ENCODE peak calls at places on chromosomes 12 and 14, in seven cellular contexts. A is A549, L is colonic mucosa, T is pancreas, R is K562, H is upper lobe of right lung, E is uterus. D is an unnamed sample.

GRCh38 chr12:64744422-64745258 is 14.6 kb downstream of the GNS start:
- DNase-seq in A (peak; percentile 36), L (no peak), T (no peak), R (no peak), H (no peak), E (no peak), D (no peak)

GRCh38 chr12:91651728-91652127 is 469.1 kb upstream of the DCN start:
- DNase-seq in A (no peak), L (no peak), T (no peak), R (no peak), H (no peak), E (no peak), D (no peak)

GRCh38 chr12:132686831-132687210 is 321 bp downstream of the POLE start:
- DNase-seq in A (peak; percentile 39), L (no peak), T (peak; percentile 59), R (peak; percentile 63), H (no peak), E (no peak), D (peak; percentile 73)

GRCh38 chr12:17214910-17215309 is 608.9 kb upstream of the LMO3 start:
- DNase-seq in A (no peak), L (no peak), T (no peak), R (no peak), H (no peak), E (no peak), D (no peak)

GRCh38 chr12:11545438-11546330 is 103.8 kb upstream of the ETV6 start:
- DNase-seq in A (no peak), L (no peak), T (no peak), R (no peak), H (no peak), E (no peak), D (no peak)

GRCh38 chr12:12441891-12442461 is 85.1 kb downstream of the BORCS5 start:
- DNase-seq in A (no peak), L (no peak), T (no peak), R (peak; percentile 52), H (no peak), E (no peak), D (no peak)

GRCh38 chr12:95218164-95218851 is 701 bp downstream of the VEZT start:
- DNase-seq in A (peak; percentile 59), L (peak; percentile 87), T (no peak), R (peak; percentile 72), H (no peak), E (peak; percentile 87), D (no peak)

GRCh38 chr12:64273527-64274403 is 51.7 kb upstream of the KICS2 start:
- DNase-seq in A (peak; percentile 27), L (no peak), T (no peak), R (peak; percentile 40), H (no peak), E (no peak), D (no peak)

GRCh38 chr12:70197362-70197744 is 45.9 kb upstream of the CNOT2 start:
- DNase-seq in A (no peak), L (no peak), T (no peak), R (no peak), H (no peak), E (no peak), D (no peak)

GRCh38 chr12:67667276-67668073 is 18.9 kb downstream of the DYRK2 start:
- DNase-seq in A (no peak), L (peak; percentile 41), T (peak; percentile 32), R (no peak), H (no peak), E (peak; percentile 68), D (peak; percentile 94)

GRCh38 chr14:101575581-101575980 is 14.3 kb downstream of the DIO3 start:
- DNase-seq in A (no peak), L (no peak), T (no peak), R (no peak), H (no peak), E (no peak), D (no peak)

GRCh38 chr14:62592877-62593276 is 452.4 kb downstream of the KCNH5 start:
- DNase-seq in A (no peak), L (no peak), T (no peak), R (no peak), H (no peak), E (no peak), D (no peak)

GRCh38 chr12:116832353-116832752 is 48.9 kb downstream of the HRK start:
- DNase-seq in A (no peak), L (no peak), T (no peak), R (no peak), H (no peak), E (no peak), D (no peak)

GRCh38 chr12:58977476-58977875 is 57.2 kb upstream of the LRIG3 start:
- DNase-seq in A (no peak), L (no peak), T (no peak), R (no peak), H (no peak), E (no peak), D (no peak)

GRCh38 chr12:94277426-94278000 is 129.1 kb downstream of the PLXNC1 start:
- DNase-seq in A (no peak), L (no peak), T (no peak), R (no peak), H (no peak), E (no peak), D (no peak)

GRCh38 chr14:102593841-102594170 is 1.4 kb downstream of the RCOR1 start:
- DNase-seq in A (no peak), L (no peak), T (no peak), R (no peak), H (no peak), E (no peak), D (no peak)

GRCh38 chr12:42978718-42979117 is 389.2 kb upstream of the PRICKLE1 start:
- DNase-seq in A (no peak), L (no peak), T (no peak), R (no peak), H (no peak), E (no peak), D (no peak)

GRCh38 chr12:89948266-89949175 is 239.9 kb upstream of the ATP2B1 start:
- DNase-seq in A (no peak), L (no peak), T (no peak), R (no peak), H (no peak), E (no peak), D (no peak)
- H3K27ac ChIP-seq in A (peak overlapping the region; percentile 94), L (peak overlapping the region; percentile 67), T (no peak overlapping the region), R (no peak overlapping the region), H (peak overlapping the region; percentile 56), E (peak overlapping the region; percentile 85), D (no peak overlapping the region)

GRCh38 chr14:20456971-20457370 is 1.9 kb downstream of the APEX1 start:
- DNase-seq in A (no peak), L (no peak), T (no peak), R (no peak), H (no peak), E (no peak), D (no peak)
- H3K4me3 ChIP-seq in A (no peak overlapping the region), L (no peak overlapping the region), T (no peak overlapping the region), R (peak overlapping the region; percentile 78), H (no peak overlapping the region), E (no peak overlapping the region), D (no peak overlapping the region)

GRCh38 chr12:4816776-4817530 is 92.8 kb upstream of the KCNA1 start:
- DNase-seq in A (no peak), L (no peak), T (no peak), R (no peak), H (no peak), E (no peak), D (no peak)
- H3K4me1 ChIP-seq in A (no peaks in the 10 kb centered on the region), L (no peaks in the 10 kb centered on the region), T (no peaks in the 10 kb centered on the region), R (no peaks in the 10 kb centered on the region), H (no peaks in the 10 kb centered on the region), E (no peaks in the 10 kb centered on the region), D (peaks cover 4% of the 10 kb centered on the region)

GRCh38 chr14:54333511-54333910 is 63.3 kb upstream of the CDKN3 start:
- DNase-seq in A (no peak), L (no peak), T (no peak), R (no peak), H (no peak), E (no peak), D (no peak)

GRCh38 chr14:54332490-54332889 is 64.3 kb upstream of the CDKN3 start:
- DNase-seq in A (no peak), L (no peak), T (no peak), R (no peak), H (no peak), E (no peak), D (no peak)

GRCh38 chr14:54329082-54329695 is 67.6 kb upstream of the CDKN3 start:
- DNase-seq in A (peak; percentile 60), L (peak; percentile 41), T (no peak), R (peak; percentile 38), H (no peak), E (peak; percentile 20), D (peak; percentile 70)

GRCh38 chr14:54331516-54331915 is 65.3 kb upstream of the CDKN3 start:
- DNase-seq in A (no peak), L (no peak), T (no peak), R (no peak), H (no peak), E (no peak), D (no peak)

DNA sequence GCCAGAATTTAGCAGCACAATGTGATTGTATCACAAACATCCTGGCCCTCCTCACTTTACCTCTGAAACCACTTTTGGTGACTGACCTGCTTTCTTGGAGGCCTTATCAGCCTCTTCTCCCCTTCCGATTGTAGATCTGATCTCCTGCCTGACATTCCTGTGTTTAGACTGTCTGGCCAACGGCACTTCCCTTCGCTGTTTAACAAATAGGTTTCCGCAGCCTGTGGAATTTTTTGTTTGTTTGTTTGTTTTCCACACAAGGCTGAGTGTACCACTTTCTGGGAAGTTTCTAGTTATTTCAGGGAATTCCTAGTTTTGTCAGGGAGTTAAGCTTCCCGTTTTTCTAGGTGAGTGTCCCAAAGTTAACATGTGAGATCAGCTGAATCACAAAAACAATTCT is 65.9 kb upstream of the CDKN3 start:
- DNase-seq in A (no peak), L (no peak), T (no peak), R (no peak), H (no peak), E (no peak), D (no peak)
- H3K27ac ChIP-seq in A (no peak overlapping the region), L (no peak overlapping the region), T (no peak overlapping the region), R (no peak overlapping the region), H (no peak overlapping the region), E (no peak overlapping the region), D (no peak overlapping the region)

DNA sequence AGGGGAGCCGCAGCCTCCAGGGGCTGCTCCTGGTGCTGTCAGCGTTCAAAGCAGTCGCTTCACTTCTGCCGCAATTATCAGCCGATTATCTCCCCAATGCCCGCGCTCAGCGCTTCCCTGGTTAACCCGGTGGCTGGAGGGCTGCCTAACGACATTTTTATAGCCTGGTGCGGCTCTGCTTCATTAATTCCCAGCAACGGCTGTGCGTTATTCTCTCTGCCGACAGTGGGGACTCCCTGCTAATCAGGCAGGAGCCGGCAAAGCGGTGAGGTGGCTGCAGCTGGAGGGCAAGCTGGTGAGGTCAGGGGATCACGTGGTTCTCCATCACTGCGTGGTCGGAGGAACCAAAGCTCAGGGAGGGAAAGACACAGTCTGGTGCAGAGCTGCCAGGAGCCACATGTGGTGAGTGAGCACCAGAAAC is 62.9 kb downstream of the GLRX5 start:
- DNase-seq in A (no peak), L (no peak), T (no peak), R (no peak), H (no peak), E (no peak), D (no peak)
- H3K4me3 ChIP-seq in A (no peak overlapping the region), L (no peak overlapping the region), T (no peak overlapping the region), R (no peak overlapping the region), H (no peak overlapping the region), E (no peak overlapping the region), D (no peak overlapping the region)

D was measured in right cardiac atrium.